ENCODE peak calls at places on chromosomes 7 and 10, in seven cellular contexts. K is cardiac muscle cell; R is Daoy; A is activated naive CD4-positive, alpha-beta T cell; H is sigmoid colon; I is germinal center; Q is stimulated activated CD8-positive, alpha-beta memory T cell treated with anti-CD3 and anti-CD28 coated beads, Interleukin-7, amount 100 ng/mL, for 4 hours. S is an unnamed sample.
A peak's percentile ranks its signal among the peaks of the same experiment; 100 is the strongest.

GRCh38 chr10:66746246-66746645 is 179.6 kb upstream of the LRRTM3 start:
- DNase-seq in K (no peak), R (no peak), A (no peak), H (no peak), I (no peak), Q (no peak), S (no peak)

GRCh38 chr7:81470724-81471379 is 299.0 kb downstream of the HGF start:
- DNase-seq in K (peak; percentile 87), R (no peak), A (no peak), H (no peak), I (no peak), Q (no peak), S (no peak)

GRCh38 chr10:688287-688620 is 1.2 kb downstream of the DIP2C start:
- DNase-seq in K (no peak), R (no peak), A (no peak), H (no peak), I (no peak), Q (no peak), S (no peak)

GRCh38 chr10:57303567-57303966 is 942.5 kb upstream of the ZWINT start:
- DNase-seq in K (peak; percentile 9), R (no peak), A (no peak), H (no peak), I (no peak), Q (no peak), S (no peak)

GRCh38 chr7:98520356-98520932 is 96.6 kb upstream of the NPTX2 start:
- DNase-seq in K (no peak), R (no peak), A (no peak), H (peak; percentile 47), I (no peak), Q (no peak), S (no peak)

GRCh38 chr7:135239263-135239662 is 5.6 kb downstream of the STRA8 start:
- DNase-seq in K (no peak), R (no peak), A (no peak), H (no peak), I (no peak), Q (no peak), S (no peak)

GRCh38 chr10:61153766-61154165 is 209.8 kb upstream of the RHOBTB1 start:
- DNase-seq in K (no peak), R (no peak), A (no peak), H (no peak), I (no peak), Q (no peak), S (no peak)

GRCh38 chr7:149886018-149886416 is 12.2 kb downstream of the ATP6V0E2 start:
- DNase-seq in K (no peak), R (no peak), A (no peak), H (no peak), I (no peak), Q (no peak), S (no peak)

GRCh38 chr10:11670311-11670825 is 58.9 kb upstream of the USP6NL start:
- DNase-seq in K (no peak), R (no peak), A (no peak), H (peak; percentile 47), I (no peak), Q (no peak), S (no peak)

GRCh38 chr10:76089626-76090185 is 658.3 kb downstream of the LRMDA start:
- DNase-seq in K (no peak), R (no peak), A (no peak), H (no peak), I (no peak), Q (no peak), S (no peak)

GRCh38 chr7:132150711-132151110 is 425.6 kb downstream of the PLXNA4 start:
- DNase-seq in K (no peak), R (no peak), A (no peak), H (no peak), I (no peak), Q (no peak), S (no peak)

GRCh38 chr7:129203050-129203741 is 14.8 kb downstream of the SMO start:
- DNase-seq in K (no peak), R (no peak), A (no peak), H (peak; percentile 53), I (no peak), Q (no peak), S (no peak)

GRCh38 chr7:75691793-75692543 is 46.8 kb downstream of the HIP1 start:
- DNase-seq in K (no peak), R (no peak), A (no peak), H (peak; percentile 6), I (no peak), Q (no peak), S (no peak)

S was measured in cerebellar nuclear complex.